ENCODE peak calls at places on chromosomes 13 and 19, in six cellular contexts. O is thoracic aorta; Q is chondrocyte; F is OCI-LY7; C is AG04449; M is activated T-cell treated with anti-CD3 and anti-CD28 coated beads, Interleukin-2, amount 50 U/mL, for 48 hours. J is an unnamed sample.

GRCh38 chr19:38730731-38731589 is 13.3 kb downstream of the CAPN12 start:
- DNase-seq in M (no peak), O (no peak), C (no peak), Q (peak; percentile 79), F (no peak), J (no peak)

GRCh38 chr19:2354670-2355069 is 5.4 kb upstream of the TMPRSS9 start:
- DNase-seq in C (no peak), Q (no peak), M (no peak), O (no peak), F (no peak), J (no peak)

GRCh38 chr19:44875666-44876418 is 15.2 kb upstream of the TOMM40 start:
- DNase-seq in C (no peak), O (no peak), Q (no peak), M (no peak), F (no peak), J (no peak)

GRCh38 chr13:50081106-50081898 is 66.1 kb downstream of the KCNRG start:
- DNase-seq in M (peak; percentile 73), Q (peak; percentile 90), F (peak; percentile 58), C (no peak), O (no peak), J (peak; percentile 25)

GRCh38 chr19:48290341-48290922 is 20.6 kb downstream of the ZNF114 start:
- DNase-seq in C (no peak), Q (no peak), F (no peak), O (no peak), M (no peak), J (no peak)

GRCh38 chr13:110282316-110282841 is 24.6 kb downstream of the COL4A1 start:
- DNase-seq in Q (no peak), C (no peak), M (no peak), F (no peak), O (no peak), J (no peak)

GRCh38 chr19:14561832-14562351 is 10.0 kb downstream of the NDUFB7 start:
- DNase-seq in M (no peak), F (no peak), O (no peak), C (no peak), Q (no peak), J (peak; percentile 75)

GRCh38 chr19:4391701-4392543 is 8.4 kb downstream of the SH3GL1 start:
- DNase-seq in O (no peak), F (no peak), C (no peak), M (no peak), Q (no peak), J (no peak)

GRCh38 chr13:108214511-108215383 is 589 bp downstream of the LIG4 start:
- DNase-seq in F (peak; percentile 44), M (no peak), O (no peak), C (no peak), Q (peak; percentile 68), J (peak; percentile 22)

GRCh38 chr13:31431722-31432137 is 232.0 kb downstream of the B3GLCT start:
- DNase-seq in F (peak; percentile 56), C (no peak), O (no peak), Q (no peak), M (peak; percentile 59), J (peak; percentile 44)

GRCh38 chr19:17405250-17406038 is at the start of gene BST2:
- DNase-seq in Q (no peak), C (no peak), F (peak; percentile 95), M (peak; percentile 67), O (peak; percentile 20), J (peak; percentile 92)

GRCh38 chr13:50222569-50223332 is 207.5 kb downstream of the KCNRG start:
- DNase-seq in C (no peak), O (peak; percentile 31), Q (no peak), F (no peak), M (no peak), J (no peak)

GRCh38 chr19:3360494-3361383 is 5.6 kb upstream of the NFIC start:
- DNase-seq in M (peak; percentile 81), O (no peak), F (peak; percentile 12), C (no peak), Q (no peak), J (peak; percentile 91)

GRCh38 chr13:65909501-65909900 is 1320.6 kb downstream of the PCDH9 start:
- DNase-seq in M (no peak), C (no peak), F (no peak), O (no peak), Q (no peak), J (no peak)

GRCh38 chr19:47713046-47714021 is at the start of gene EHD2:
- DNase-seq in F (no peak), O (no peak), C (no peak), Q (no peak), M (peak; percentile 72), J (peak; percentile 75)

GRCh38 chr13:50366488-50367174 is 351.4 kb downstream of the KCNRG start:
- DNase-seq in M (peak; percentile 36), F (no peak), O (no peak), Q (no peak), C (no peak), J (peak; percentile 49)

GRCh38 chr19:6811906-6812305 is 39.4 kb downstream of the VAV1 start:
- DNase-seq in C (no peak), F (peak; percentile 58), O (no peak), M (no peak), Q (no peak), J (no peak)

GRCh38 chr13:37729876-37730275 is 131.3 kb upstream of the POSTN start:
- DNase-seq in M (no peak), O (no peak), F (no peak), Q (no peak), C (no peak), J (no peak)

GRCh38 chr13:80217614-80218456 is 123.1 kb downstream of the SPRY2 start:
- DNase-seq in C (no peak), M (no peak), Q (no peak), F (no peak), O (no peak), J (no peak)

GRCh38 chr13:112986946-112987345 is 17.9 kb downstream of the MCF2L start:
- DNase-seq in O (no peak), F (no peak), M (no peak), Q (no peak), C (no peak), J (no peak)

GRCh38 chr19:13807421-13808021 is 12.3 kb downstream of the ZSWIM4 start:
- DNase-seq in C (no peak), M (no peak), O (no peak), F (no peak), Q (no peak), J (no peak)

GRCh38 chr13:47628666-47629065 is 372.4 kb downstream of the SUCLA2 start:
- DNase-seq in O (no peak), M (no peak), F (no peak), C (no peak), Q (no peak), J (no peak)

GRCh38 chr13:32001392-32001768 is 30.2 kb upstream of the FRY start:
- DNase-seq in O (no peak), M (no peak), F (peak; percentile 38), C (no peak), Q (no peak), J (peak; percentile 84)

GRCh38 chr13:48233097-48233885 is at the start of gene ITM2B:
- DNase-seq in F (peak; percentile 77), C (no peak), M (peak; percentile 73), Q (no peak), O (no peak), J (peak; percentile 81)

GRCh38 chr13:102693781-102694180 is 1.1 kb downstream of the METTL21C start:
- DNase-seq in C (no peak), O (no peak), M (no peak), Q (no peak), F (no peak), J (no peak)

GRCh38 chr19:51083783-51084182 is 1.1 kb upstream of the KLK14 start:
- DNase-seq in Q (no peak), F (no peak), O (no peak), C (no peak), M (no peak), J (no peak)

GRCh38 chr19:45121827-45122345 is 28.9 kb downstream of the PPP1R37 start:
- DNase-seq in C (no peak), F (no peak), O (no peak), M (no peak), Q (no peak), J (no peak)

J was measured in GM20000.